ENCODE peak calls at places on chromosome 16, in eight cellular contexts. B is HEK293T, S is NCI-H345, M is Daoy, C is NCI-H1092 treated with DMSO at 0.1 percent for 48 hours, W is transverse colon, E is EL, A is NAMALWA. K is an unnamed sample.

GRCh38 chr16:86572616-86573015 is 5.7 kb upstream of the FOXL1 start:
- DNase-seq in B (no peak), S (no peak), M (no peak), C (no peak), W (no peak), E (no peak), A (no peak), K (no peak)

GRCh38 chr16:11391576-11391975 is 46.3 kb downstream of the RMI2 start:
- DNase-seq in B (no peak), S (peak), M (no peak), C (peak), W (peak), E (no peak), A (no peak), K (peak)

GRCh38 chr16:66925322-66925840 is at the start of gene RRAD:
- DNase-seq in B (no peak), S (no peak), M (peak), C (no peak), W (peak), E (peak), A (no peak), K (no peak)

GRCh38 chr16:31519746-31520145 is 8.0 kb upstream of the AHSP start:
- DNase-seq in B (no peak), S (peak), M (no peak), C (peak), W (no peak), E (no peak), A (no peak), K (no peak)

GRCh38 chr16:57741660-57742191 is 6.2 kb downstream of the KATNB1 start:
- DNase-seq in B (no peak), S (no peak), M (no peak), C (no peak), W (no peak), E (no peak), A (no peak), K (no peak)

GRCh38 chr16:4382795-4383357 is 11.2 kb downstream of the VASN start:
- DNase-seq in B (no peak), S (no peak), M (no peak), C (no peak), W (no peak), E (no peak), A (no peak), K (no peak)

GRCh38 chr16:85750827-85751641 is at the start of gene C16orf74:
- DNase-seq in B (peak), S (peak), M (peak), C (no peak), W (peak), E (peak), A (peak), K (peak)

GRCh38 chr16:72654535-72654934 is 393.4 kb downstream of the ZFHX3 start:
- DNase-seq in B (no peak), S (no peak), M (no peak), C (no peak), W (no peak), E (no peak), A (no peak), K (no peak)

GRCh38 chr16:78773316-78773715 is 673.9 kb downstream of the WWOX start:
- DNase-seq in B (no peak), S (no peak), M (no peak), C (no peak), W (no peak), E (no peak), A (no peak), K (no peak)

GRCh38 chr16:69396187-69397061 is 10.6 kb upstream of the TERF2 start:
- DNase-seq in B (peak), S (peak), M (peak), C (peak), W (peak), E (peak), A (peak), K (peak)

GRCh38 chr16:84027607-84028006 is 15.0 kb downstream of the SLC38A8 start:
- DNase-seq in B (no peak), S (no peak), M (no peak), C (no peak), W (no peak), E (no peak), A (no peak), K (no peak)

GRCh38 chr16:26963109-26963508 is 103.6 kb upstream of the C16orf82 start:
- DNase-seq in B (peak), S (no peak), M (no peak), C (no peak), W (peak), E (peak), A (peak), K (no peak)

GRCh38 chr16:66416136-66416535 is 11.0 kb upstream of the BEAN1 start:
- DNase-seq in B (no peak), S (no peak), M (no peak), C (no peak), W (no peak), E (peak), A (no peak), K (no peak)

GRCh38 chr16:67930191-67930590 is 1.5 kb downstream of the CTRL start:
- DNase-seq in B (no peak), S (no peak), M (no peak), C (no peak), W (no peak), E (no peak), A (no peak), K (no peak)

GRCh38 chr16:11326084-11326736 is 19.0 kb upstream of the RMI2 start:
- DNase-seq in B (no peak), S (no peak), M (no peak), C (no peak), W (no peak), E (no peak), A (no peak), K (no peak)

GRCh38 chr16:83661656-83662055 is 146.1 kb upstream of the HSBP1 start:
- DNase-seq in B (no peak), S (no peak), M (no peak), C (no peak), W (no peak), E (peak), A (no peak), K (no peak)

GRCh38 chr16:84294196-84295142 is at the start of gene WFDC1:
- DNase-seq in B (no peak), S (no peak), M (no peak), C (no peak), W (no peak), E (no peak), A (no peak), K (no peak)

GRCh38 chr16:83952940-83953795 is at the start of gene OSGIN1:
- DNase-seq in B (peak), S (peak), M (peak), C (peak), W (peak), E (peak), A (peak), K (peak)

GRCh38 chr16:65758620-65759019 is 607.9 kb upstream of the CDH5 start:
- DNase-seq in B (no peak), S (no peak), M (no peak), C (no peak), W (no peak), E (no peak), A (no peak), K (no peak)

GRCh38 chr16:89150981-89151380 is 20.6 kb upstream of the CDH15 start:
- DNase-seq in B (no peak), S (no peak), M (no peak), C (no peak), W (no peak), E (no peak), A (no peak), K (no peak)

GRCh38 chr16:29863669-29863984 is 601 bp upstream of the CDIPT start:
- DNase-seq in B (no peak), S (no peak), M (no peak), C (no peak), W (no peak), E (no peak), A (no peak), K (no peak)

GRCh38 chr16:89669755-89670154 is 12.1 kb downstream of the SPATA33 start:
- DNase-seq in B (no peak), S (no peak), M (no peak), C (no peak), W (no peak), E (no peak), A (no peak), K (no peak)

GRCh38 chr16:31869511-31870201 is 4.0 kb upstream of the ZNF267 start:
- DNase-seq in B (no peak), S (peak), M (peak), C (no peak), W (peak), E (peak), A (peak), K (no peak)

K was measured in stomach.